ENCODE peak calls at places on chromosome 13, in eight cellular contexts. I is fibroblast of the aortic adventitia; W is lower lobe of right lung; F is hepatocyte; Q is mucosa of descending colon; P is CD8-positive, alpha-beta memory T cell; E is NB4; O is left ventricle myocardium inferior. B is an unnamed sample.

GRCh38 chr13:98442391-98443230 is 134.3 kb downstream of the STK24 start:
- DNase-seq in I (no peak), W (peak; percentile 39), F (no peak), Q (no peak), P (no peak), E (no peak), O (no peak), B (no peak)

GRCh38 chr13:30576528-30576927 is 41.2 kb upstream of the USPL1 start:
- DNase-seq in I (peak; percentile 35), W (no peak), F (peak; percentile 36), Q (no peak), P (peak; percentile 10), E (peak; percentile 57), O (no peak), B (no peak)

GRCh38 chr13:64723735-64724134 is 2506.4 kb downstream of the PCDH9 start:
- DNase-seq in I (peak; percentile 96), W (no peak), F (peak; percentile 52), Q (no peak), P (no peak), E (no peak), O (no peak), B (no peak)

GRCh38 chr13:102039264-102039663 is 362.6 kb downstream of the FGF14 start:
- DNase-seq in I (no peak), W (no peak), F (no peak), Q (no peak), P (no peak), E (no peak), O (peak; percentile 21), B (no peak)

GRCh38 chr13:110853235-110853721 is 61.6 kb downstream of the ANKRD10 start:
- DNase-seq in I (no peak), W (no peak), F (peak; percentile 55), Q (no peak), P (no peak), E (no peak), O (no peak), B (no peak)

GRCh38 chr13:75271851-75272250 is 210.1 kb downstream of the TBC1D4 start:
- DNase-seq in I (peak; percentile 4), W (no peak), F (no peak), Q (no peak), P (no peak), E (no peak), O (no peak), B (no peak)

GRCh38 chr13:45231722-45232121 is 30.9 kb upstream of the KCTD4 start:
- DNase-seq in I (peak; percentile 54), W (no peak), F (no peak), Q (no peak), P (no peak), E (no peak), O (no peak), B (no peak)

GRCh38 chr13:43686557-43686956 is 100.2 kb downstream of the ENOX1 start:
- DNase-seq in I (peak; percentile 68), W (no peak), F (peak; percentile 79), Q (no peak), P (no peak), E (peak; percentile 7), O (peak; percentile 64), B (no peak)

DNA sequence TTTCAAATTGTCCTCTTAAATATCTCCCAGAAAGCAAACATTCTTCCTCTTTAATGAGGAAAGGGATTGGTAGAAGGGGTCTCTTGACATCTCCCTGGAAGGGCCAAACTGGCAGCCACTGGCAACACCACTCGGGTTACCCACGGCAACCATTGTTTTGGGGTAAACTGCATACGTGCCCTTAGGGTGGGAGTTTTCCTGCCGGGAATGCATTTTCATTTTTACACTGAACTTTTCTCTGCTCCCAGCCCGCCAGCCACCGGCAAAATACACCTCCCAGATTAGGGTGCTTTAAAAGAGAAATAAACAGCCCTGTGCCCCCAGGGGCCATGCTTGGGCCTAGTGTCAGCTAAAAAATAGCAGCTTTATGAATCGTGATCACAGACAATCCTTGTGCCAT is 38.4 kb downstream of the C13orf46 start:
- DNase-seq in I (no peak), W (no peak), F (no peak), Q (peak; percentile 15), P (no peak), E (no peak), O (no peak), B (peak; percentile 26)
- H3K4me3 ChIP-seq in I (no peak overlapping the region), W (no peak overlapping the region), F (no peak overlapping the region), Q (no peak overlapping the region), P (no peak overlapping the region), E (no peak overlapping the region), O (no peak overlapping the region), B (no peak overlapping the region)

DNA sequence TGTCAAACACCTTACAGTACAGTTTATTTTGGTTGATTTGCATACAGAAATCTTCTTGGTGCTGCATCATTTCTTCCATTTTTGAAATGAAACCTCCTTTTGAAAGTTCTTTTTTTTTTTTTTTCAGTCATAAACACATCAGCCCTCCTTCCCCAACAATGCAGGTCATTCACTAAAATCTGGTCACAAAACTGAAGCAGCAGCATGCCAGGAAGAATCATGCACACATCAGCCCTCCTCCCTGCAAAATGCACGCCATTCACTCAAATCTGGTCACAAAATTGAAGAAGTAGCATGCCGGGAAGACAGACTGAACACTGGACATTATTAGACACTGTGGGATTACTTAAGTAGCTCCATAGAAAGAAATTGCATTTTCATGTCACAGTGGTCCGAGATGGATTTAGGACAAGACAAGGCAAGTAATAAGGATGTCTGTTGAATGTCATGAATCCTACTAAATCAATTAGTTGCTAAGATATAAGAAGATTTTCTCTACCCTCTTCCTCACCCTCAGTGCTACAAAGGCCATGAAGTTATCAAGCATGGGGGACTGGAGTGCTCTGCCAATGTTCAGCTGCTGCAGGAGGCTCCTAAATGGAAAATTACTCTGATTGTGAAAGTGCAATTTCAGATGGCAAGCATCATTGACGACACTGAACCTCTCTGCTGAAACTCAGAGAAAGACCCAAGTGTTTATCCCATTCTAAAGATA is 913.3 kb downstream of the DIAPH3 start:
- DNase-seq in I (no peak), W (no peak), F (no peak), Q (no peak), P (no peak), E (no peak), O (no peak), B (no peak)
- H3K4me3 ChIP-seq in I (no peak overlapping the region), W (no peak overlapping the region), F (no peak overlapping the region), Q (no peak overlapping the region), P (no peak overlapping the region), E (no peak overlapping the region), O (no peak overlapping the region), B (no peak overlapping the region)

GRCh38 chr13:40613192-40613818 is 53.1 kb downstream of the FOXO1 start:
- DNase-seq in I (no peak), W (no peak), F (no peak), Q (no peak), P (peak; percentile 46), E (peak; percentile 12), O (no peak), B (no peak)
- H3K4me3 ChIP-seq in I (no peak overlapping the region), W (no peak overlapping the region), F (no peak overlapping the region), Q (no peak overlapping the region), P (peak overlapping the region; percentile 36), E (no peak overlapping the region), O (no peak overlapping the region), B (no peak overlapping the region)

DNA sequence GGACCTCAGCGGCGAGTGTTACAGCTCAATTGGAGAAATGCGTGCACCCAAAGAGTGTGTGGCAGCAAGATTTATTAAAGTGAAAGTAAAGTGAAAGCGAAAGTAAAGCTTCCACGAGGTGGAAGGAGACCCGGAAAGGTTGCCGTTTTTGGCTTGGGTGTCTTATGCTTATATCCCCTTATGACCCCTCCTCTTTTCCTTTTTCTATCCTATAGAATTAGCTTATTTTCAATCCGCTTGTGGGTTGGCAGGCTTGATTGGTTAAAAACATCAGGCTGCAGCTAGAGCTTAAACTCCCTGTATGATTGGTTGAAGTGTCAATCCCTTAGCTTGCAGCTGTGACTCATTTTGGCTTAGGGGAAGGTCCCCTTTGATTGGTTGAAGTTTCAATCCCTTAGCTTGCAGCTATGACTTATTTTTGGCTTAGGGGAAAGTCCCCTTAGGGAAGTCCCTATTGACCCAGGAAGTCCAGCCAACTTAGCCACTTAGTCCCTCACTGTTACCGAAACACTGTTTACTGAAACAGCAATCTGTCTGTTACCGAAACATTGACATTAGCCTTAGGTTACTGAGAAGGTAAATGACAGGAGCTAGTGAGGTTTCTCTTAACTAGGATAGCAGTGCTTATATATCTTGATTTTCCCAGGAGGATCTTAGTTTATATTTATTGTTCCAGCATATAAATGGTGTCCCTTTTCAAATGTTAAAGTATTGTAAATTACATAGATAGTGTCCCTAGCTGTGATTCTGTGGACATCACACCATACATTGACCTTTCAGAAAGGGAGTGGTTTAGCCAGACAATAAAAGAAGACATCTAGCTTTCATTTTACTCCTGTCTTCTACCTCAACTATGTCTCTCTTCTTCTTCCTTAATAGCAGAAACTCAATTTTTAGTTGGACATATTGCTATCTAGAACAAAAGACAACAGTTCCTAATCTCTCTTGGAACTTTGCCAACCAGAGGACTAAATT is 575.8 kb downstream of the DACH1 start:
- DNase-seq in I (peak; percentile 11), W (no peak), F (no peak), Q (no peak), P (peak; percentile 19), E (peak; percentile 58), O (no peak), B (no peak)
- H3K4me3 ChIP-seq in I (peak overlapping the region; percentile 43), W (peak overlapping the region; percentile 46), F (peak overlapping the region; percentile 16), Q (no peak overlapping the region), P (peak overlapping the region; percentile 55), E (peak overlapping the region; percentile 43), O (peak overlapping the region; percentile 63), B (peak overlapping the region; percentile 45)

GRCh38 chr13:114135731-114136171 is 3.3 kb upstream of the RASA3 start:
- DNase-seq in I (no peak), W (no peak), F (no peak), Q (peak; percentile 12), P (no peak), E (peak; percentile 51), O (no peak), B (peak; percentile 36)

GRCh38 chr13:114132419-114133121 is at the start of gene RASA3:
- DNase-seq in I (peak; percentile 74), W (peak; percentile 80), F (peak; percentile 90), Q (peak; percentile 88), P (peak; percentile 61), E (peak; percentile 94), O (peak; percentile 83), B (peak; percentile 86)

GRCh38 chr13:114136576-114136975 is 4.2 kb upstream of the RASA3 start:
- DNase-seq in I (no peak), W (no peak), F (no peak), Q (peak; percentile 10), P (no peak), E (no peak), O (no peak), B (peak; percentile 37)

GRCh38 chr13:114134111-114134943 is 1.9 kb upstream of the RASA3 start:
- DNase-seq in I (no peak), W (peak; percentile 43), F (no peak), Q (peak; percentile 58), P (no peak), E (peak; percentile 42), O (no peak), B (no peak)

DNA sequence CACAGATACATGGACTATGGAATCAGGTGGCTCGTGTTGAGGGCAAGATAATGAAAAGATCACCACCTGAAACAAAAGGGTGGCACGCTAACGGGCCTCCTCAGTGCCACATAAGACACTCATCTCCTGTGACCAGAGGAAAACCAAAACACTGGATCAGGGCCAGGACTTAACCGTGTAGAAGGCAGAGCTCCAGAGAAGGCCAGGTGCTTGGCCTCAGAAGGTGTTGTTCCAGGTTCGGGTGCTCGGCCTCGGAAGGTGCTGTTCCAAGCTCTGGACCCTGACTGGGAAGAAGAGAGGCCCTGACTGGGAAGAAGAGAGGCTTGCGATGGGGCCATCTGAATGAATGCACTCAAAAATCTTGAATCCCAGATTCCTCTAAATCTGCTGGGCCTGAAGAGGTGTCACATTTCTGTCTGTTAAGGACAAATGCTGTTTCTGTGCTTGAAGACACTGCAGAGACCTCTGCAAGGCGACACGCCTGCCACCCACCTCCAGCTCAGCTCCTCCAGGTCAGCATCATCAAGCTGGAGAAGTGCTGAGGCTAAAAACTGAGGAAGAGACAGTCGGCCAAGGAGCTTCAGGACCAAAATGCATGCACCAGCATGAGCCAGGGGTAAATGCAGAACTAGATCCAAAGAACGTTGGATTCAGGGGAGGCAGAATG is 2.7 kb upstream of the RASA3 start:
- DNase-seq in I (no peak), W (no peak), F (no peak), Q (peak; percentile 11), P (no peak), E (no peak), O (no peak), B (no peak)
- H3K4me3 ChIP-seq in I (no peak overlapping the region), W (no peak overlapping the region), F (no peak overlapping the region), Q (no peak overlapping the region), P (no peak overlapping the region), E (no peak overlapping the region), O (no peak overlapping the region), B (no peak overlapping the region)

B was measured in upper lobe of right lung.